ENCODE peak calls at places on chromosomes 12 and 14, in five cellular contexts. I is NB4, Z is B cell, X is gastrocnemius medialis, E is stomach. C is an unnamed sample.

GRCh38 chr12:46112364-46112763 is 122.0 kb upstream of the SCAF11 start:
- DNase-seq in Z (no peak), X (no peak), E (no peak), I (no peak), C (no peak)

GRCh38 chr12:113086249-113087164 is 30.0 kb downstream of the DTX1 start:
- DNase-seq in Z (peak; percentile 66), X (no peak), E (no peak), I (peak; percentile 68), C (peak; percentile 49)

GRCh38 chr14:23910081-23910875 is 43.3 kb upstream of the DHRS4 start:
- DNase-seq in E (peak; percentile 69), I (peak; percentile 53), Z (no peak), X (no peak), C (peak; percentile 35)

GRCh38 chr12:57219993-57220728 is 3.6 kb downstream of the NXPH4 start:
- DNase-seq in E (no peak), I (no peak), Z (no peak), X (no peak), C (no peak)

GRCh38 chr14:82720931-82721330 is 1187.3 kb upstream of the SEL1L start:
- DNase-seq in Z (no peak), E (no peak), X (no peak), I (no peak), C (no peak)

GRCh38 chr14:49594347-49595089 is 4.2 kb upstream of the LRR1 start:
- DNase-seq in I (no peak), X (no peak), Z (no peak), E (no peak), C (no peak)

GRCh38 chr12:27965411-27965810 is 7.1 kb downstream of the PTHLH start:
- DNase-seq in X (no peak), I (no peak), E (no peak), Z (no peak), C (no peak)

GRCh38 chr14:94676495-94677238 is 64.5 kb downstream of the SERPINA3 start:
- DNase-seq in Z (no peak), E (no peak), X (no peak), I (no peak), C (no peak)

GRCh38 chr14:95533391-95533821 is 1.4 kb upstream of the GLRX5 start:
- DNase-seq in Z (no peak), E (no peak), I (peak; percentile 77), X (no peak), C (peak; percentile 59)

GRCh38 chr12:52836042-52836466 is 1.9 kb upstream of the KRT79 start:
- DNase-seq in Z (no peak), E (no peak), X (no peak), I (peak; percentile 91), C (peak; percentile 92)

GRCh38 chr12:100755186-100755585 is 39.4 kb upstream of the ANO4 start:
- DNase-seq in E (no peak), Z (no peak), I (no peak), X (no peak), C (no peak)

GRCh38 chr12:81187686-81188085 is 109.8 kb downstream of the ACSS3 start:
- DNase-seq in E (no peak), X (no peak), Z (no peak), I (no peak), C (no peak)

GRCh38 chr12:22406622-22407021 is 72.1 kb upstream of the ST8SIA1 start:
- DNase-seq in I (no peak), X (no peak), Z (no peak), E (no peak), C (no peak)

GRCh38 chr14:27242874-27243273 is 645.0 kb upstream of the NOVA1 start:
- DNase-seq in Z (no peak), I (peak; percentile 9), X (no peak), E (no peak), C (no peak)

GRCh38 chr12:91910871-91911388 is 234.7 kb downstream of the BTG1 start:
- DNase-seq in Z (no peak), X (no peak), I (peak; percentile 15), E (no peak), C (no peak)

GRCh38 chr14:103232831-103233319 is 101.2 kb upstream of the EIF5 start:
- DNase-seq in I (no peak), X (no peak), E (no peak), Z (peak; percentile 13), C (no peak)

GRCh38 chr14:81509838-81510452 is 23.7 kb downstream of the SEL1L start:
- DNase-seq in I (no peak), X (no peak), Z (no peak), E (no peak), C (no peak)

GRCh38 chr14:96725232-96725631 is 72.0 kb upstream of the VRK1 start:
- DNase-seq in E (no peak), Z (no peak), I (no peak), X (no peak), C (no peak)

GRCh38 chr12:12224240-12224940 is 42.5 kb downstream of the LRP6 start:
- DNase-seq in X (no peak), E (no peak), I (no peak), Z (no peak), C (no peak)

GRCh38 chr14:83559721-83560120 is 1970.2 kb upstream of the FLRT2 start:
- DNase-seq in X (no peak), E (no peak), Z (no peak), I (no peak), C (no peak)

GRCh38 chr12:4870423-4870822 is 39.3 kb upstream of the KCNA1 start:
- DNase-seq in I (no peak), Z (no peak), E (no peak), X (no peak), C (no peak)

GRCh38 chr12:4871514-4871913 is 38.2 kb upstream of the KCNA1 start:
- DNase-seq in X (no peak), Z (no peak), I (no peak), E (no peak), C (no peak)

GRCh38 chr12:4873947-4874346 is 35.8 kb upstream of the KCNA1 start:
- DNase-seq in E (no peak), Z (no peak), X (no peak), I (no peak), C (no peak)

GRCh38 chr12:4874671-4875070 is 35.0 kb upstream of the KCNA1 start:
- DNase-seq in Z (no peak), I (no peak), X (no peak), E (no peak), C (no peak)
- TF ChIP-seq CTCF in Z (no peak), I (no peak), X (no peak), E (no peak), C (no peak)

DNA sequence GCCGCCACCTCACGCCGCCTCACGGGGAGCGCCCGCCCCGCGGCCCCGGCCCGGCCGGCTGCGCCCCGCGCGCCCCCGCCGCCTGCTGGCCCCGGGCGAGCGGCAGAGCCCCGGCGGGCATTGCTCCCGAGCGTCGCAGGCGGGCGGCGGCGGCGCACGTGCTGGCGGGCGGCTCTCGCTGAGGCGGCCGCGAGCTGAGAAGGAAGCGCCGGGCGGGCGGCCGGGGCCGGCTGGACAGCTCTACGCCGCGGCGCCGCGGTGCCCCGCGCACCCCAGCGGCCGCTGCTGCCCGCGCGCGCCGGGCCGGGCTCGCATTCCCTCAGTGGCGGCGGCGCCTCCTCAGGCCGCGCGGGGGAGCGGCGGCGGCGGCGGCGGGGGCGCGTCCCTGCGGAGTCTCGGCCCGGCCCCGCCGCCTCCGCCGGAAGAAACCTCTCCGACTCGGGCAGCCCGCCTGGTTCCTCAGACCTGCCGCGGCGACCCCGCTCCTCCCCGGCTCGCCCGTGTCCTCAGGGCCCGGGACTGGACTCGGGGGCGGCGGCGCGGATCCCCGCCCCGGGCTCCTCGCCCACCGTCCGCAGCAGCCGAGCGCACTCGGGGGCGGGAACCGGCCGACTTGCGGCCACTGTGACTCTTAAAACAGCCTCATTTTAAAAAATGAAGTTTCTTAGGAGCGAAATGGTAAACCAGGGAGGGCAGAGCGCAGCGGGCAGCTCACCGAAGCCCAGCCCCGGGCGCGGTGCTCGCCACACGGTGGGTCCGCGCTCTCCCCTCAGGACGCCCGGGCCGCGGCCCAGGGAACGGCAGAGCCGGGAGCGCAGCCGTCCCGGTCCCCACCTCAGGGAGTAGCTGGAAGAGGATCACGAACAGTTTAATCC is at the start of gene PITPNM2:
- DNase-seq in I (peak; percentile 84), Z (peak; percentile 93), X (no peak), E (peak; percentile 67), C (peak; percentile 64)
- TF ChIP-seq CTCF in I (no peak), Z (no peak), X (peak; percentile 61), E (no peak), C (no peak)

DNA sequence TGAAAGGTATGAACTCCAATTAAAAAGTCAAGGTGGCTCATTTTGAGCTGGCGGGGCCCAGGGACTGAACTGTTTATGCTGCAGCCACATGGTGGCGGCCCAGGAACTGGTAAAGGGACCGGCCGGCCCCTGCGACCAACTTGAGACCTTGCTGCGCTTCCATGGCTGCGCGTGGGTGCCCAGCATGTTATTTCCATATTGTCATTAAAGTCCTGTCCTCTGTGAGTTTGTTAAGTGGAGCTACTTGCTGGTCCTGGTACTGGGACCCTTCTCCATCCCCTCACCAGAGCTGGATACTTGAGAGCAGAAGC is 62.3 kb downstream of the BEGAIN start:
- DNase-seq in Z (no peak), E (peak; percentile 25), I (peak; percentile 61), X (no peak), C (peak; percentile 56)
- TF ChIP-seq CTCF in Z (no peak), E (no peak), I (peak; percentile 45), X (peak; percentile 17), C (peak; percentile 55)

GRCh38 chr14:72070458-72070857 is 138.2 kb downstream of the RGS6 start:
- DNase-seq in Z (no peak), X (no peak), E (no peak), I (no peak), C (no peak)
- TF ChIP-seq CTCF in Z (no peak), X (no peak), E (no peak), I (no peak), C (no peak)

GRCh38 chr14:68775614-68776126 is 17.2 kb downstream of the ZFP36L1 start:
- DNase-seq in Z (no peak), I (peak; percentile 34), X (no peak), E (peak; percentile 17), C (no peak)
- TF ChIP-seq CTCF in Z (no peak), I (peak; percentile 26), X (no peak), E (no peak), C (peak; percentile 52)

GRCh38 chr12:44317651-44318126 is 481.8 kb downstream of the TMEM117 start:
- DNase-seq in E (no peak), I (peak; percentile 52), Z (no peak), X (no peak), C (peak; percentile 5)
- TF ChIP-seq CTCF in E (no peak), I (peak; percentile 67), Z (no peak), X (no peak), C (peak; percentile 34)

DNA sequence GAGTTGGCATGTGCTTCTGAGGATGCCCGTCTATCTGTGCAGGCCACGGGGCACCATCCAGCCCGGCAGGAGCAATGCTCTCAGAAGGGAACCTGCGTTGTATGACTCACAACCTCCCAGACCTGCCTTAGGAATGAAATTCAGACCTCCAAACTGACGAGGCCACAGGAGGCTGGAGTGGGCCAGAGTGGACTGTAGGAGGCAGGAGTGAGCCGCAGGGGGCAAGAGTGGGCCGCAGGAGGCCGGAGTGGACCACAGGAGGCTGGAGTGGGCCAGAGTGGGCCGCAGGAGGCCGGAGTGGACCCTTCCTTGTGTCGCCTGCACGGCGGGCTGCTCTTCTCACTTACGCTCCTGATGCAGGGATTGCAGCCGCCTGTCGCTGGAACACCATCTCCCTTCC is 11.1 kb upstream of the FBRSL1 start:
- DNase-seq in E (no peak), X (no peak), Z (no peak), I (peak; percentile 56), C (no peak)
- TF ChIP-seq CTCF in E (no peak), X (no peak), Z (no peak), I (peak; percentile 47), C (no peak)

GRCh38 chr14:104724981-104725771 is 1.1 kb downstream of the ADSS1 start:
- DNase-seq in E (peak; percentile 45), X (peak; percentile 48), Z (no peak), I (peak; percentile 32), C (no peak)
- TF ChIP-seq CTCF in E (no peak), X (peak; percentile 54), Z (no peak), I (peak; percentile 20), C (no peak)